ENCODE peak calls at places on chromosomes 11 and 22, in five cellular contexts. J, I, R, A and S are unnamed samples.

GRCh38 chr11:17593466-17594245 is 46.6 kb downstream of the OTOG start:
- DNase-seq in J (no peak), I (no peak), R (no peak), A (no peak), S (no peak)

GRCh38 chr11:66912361-66912760 is 45.8 kb downstream of the PC start:
- DNase-seq in J (peak), I (no peak), R (no peak), A (no peak), S (no peak)

GRCh38 chr22:27512283-27512761 is 289.2 kb downstream of the MN1 start:
- DNase-seq in J (no peak), I (no peak), R (no peak), A (peak), S (peak)

GRCh38 chr11:68092411-68092810 is 28.8 kb downstream of the CHKA start:
- DNase-seq in J (no peak), I (no peak), R (no peak), A (no peak), S (no peak)

GRCh38 chr11:27161071-27161470 is 120.5 kb downstream of the BBOX1 start:
- DNase-seq in J (no peak), I (no peak), R (no peak), A (peak), S (peak)

GRCh38 chr11:71236836-71237475 is 15.4 kb downstream of the SHANK2 start:
- DNase-seq in J (no peak), I (no peak), R (no peak), A (no peak), S (no peak)

GRCh38 chr22:50471197-50471847 is 3.5 kb downstream of the SBF1 start:
- DNase-seq in J (no peak), I (no peak), R (no peak), A (no peak), S (no peak)

GRCh38 chr11:20712912-20713311 is 43.5 kb downstream of the NELL1 start:
- DNase-seq in J (peak), I (no peak), R (no peak), A (no peak), S (no peak)

GRCh38 chr11:74085542-74085892 is 76.6 kb upstream of the UCP3 start:
- DNase-seq in J (no peak), I (no peak), R (no peak), A (peak), S (peak)

GRCh38 chr11:108902027-108902469 is 237.2 kb downstream of the DDX10 start:
- DNase-seq in J (no peak), I (no peak), R (no peak), A (no peak), S (no peak)

GRCh38 chr11:73239571-73240189 is 21.6 kb downstream of the P2RY2 start:
- DNase-seq in J (peak), I (no peak), R (no peak), A (no peak), S (no peak)

GRCh38 chr22:32348031-32348611 is 9.5 kb upstream of the RFPL3 start:
- DNase-seq in J (no peak), I (no peak), R (no peak), A (no peak), S (no peak)

GRCh38 chr11:70016666-70017347 is 61.3 kb upstream of the ANO1 start:
- DNase-seq in J (no peak), I (no peak), R (peak), A (peak), S (peak)

GRCh38 chr11:73200256-73200655 is 17.8 kb upstream of the P2RY2 start:
- DNase-seq in J (peak), I (peak), R (peak), A (no peak), S (no peak)

GRCh38 chr11:9780929-9781328 is 117.1 kb downstream of the SWAP70 start:
- DNase-seq in J (no peak), I (no peak), R (no peak), A (no peak), S (no peak)

GRCh38 chr22:49922926-49923325 is 4.5 kb downstream of the CRELD2 start:
- DNase-seq in J (no peak), I (no peak), R (no peak), A (no peak), S (no peak)

GRCh38 chr11:46392421-46393230 is 1.1 kb upstream of the CHRM4 start:
- DNase-seq in J (peak), I (peak), R (peak), A (peak), S (peak)

GRCh38 chr22:36155702-36156101 is 4.9 kb downstream of the APOL3 start:
- DNase-seq in J (no peak), I (no peak), R (no peak), A (no peak), S (no peak)

GRCh38 chr22:44172370-44173108 is 8.2 kb upstream of the PARVG start:
- DNase-seq in J (peak), I (peak), R (no peak), A (no peak), S (no peak)

GRCh38 chr11:98572941-98573340 is 447.8 kb upstream of the CNTN5 start:
- DNase-seq in J (no peak), I (no peak), R (no peak), A (no peak), S (no peak)

GRCh38 chr22:30602049-30602448 is 4.9 kb upstream of the TCN2 start:
- DNase-seq in J (peak), I (peak), R (no peak), A (peak), S (peak)

GRCh38 chr11:1548221-1549070 is 23.6 kb downstream of the DUSP8 start:
- DNase-seq in J (peak), I (peak), R (peak), A (peak), S (peak)

GRCh38 chr11:1546077-1546535 is 26.0 kb downstream of the DUSP8 start:
- DNase-seq in J (peak), I (no peak), R (no peak), A (no peak), S (no peak)

GRCh38 chr11:1547467-1548098 is 24.5 kb downstream of the DUSP8 start:
- DNase-seq in J (no peak), I (no peak), R (no peak), A (no peak), S (no peak)

GRCh38 chr11:1545432-1545831 is 26.6 kb downstream of the DUSP8 start:
- DNase-seq in J (no peak), I (no peak), R (no peak), A (no peak), S (no peak)

GRCh38 chr11:1546536-1547466 is 25.3 kb downstream of the DUSP8 start:
- DNase-seq in J (peak), I (peak), R (no peak), A (peak), S (no peak)
- TF ChIP-seq EZH2 in J (no peak), I (peak), R (no peak), A (no peak), S (peak)

DNA sequence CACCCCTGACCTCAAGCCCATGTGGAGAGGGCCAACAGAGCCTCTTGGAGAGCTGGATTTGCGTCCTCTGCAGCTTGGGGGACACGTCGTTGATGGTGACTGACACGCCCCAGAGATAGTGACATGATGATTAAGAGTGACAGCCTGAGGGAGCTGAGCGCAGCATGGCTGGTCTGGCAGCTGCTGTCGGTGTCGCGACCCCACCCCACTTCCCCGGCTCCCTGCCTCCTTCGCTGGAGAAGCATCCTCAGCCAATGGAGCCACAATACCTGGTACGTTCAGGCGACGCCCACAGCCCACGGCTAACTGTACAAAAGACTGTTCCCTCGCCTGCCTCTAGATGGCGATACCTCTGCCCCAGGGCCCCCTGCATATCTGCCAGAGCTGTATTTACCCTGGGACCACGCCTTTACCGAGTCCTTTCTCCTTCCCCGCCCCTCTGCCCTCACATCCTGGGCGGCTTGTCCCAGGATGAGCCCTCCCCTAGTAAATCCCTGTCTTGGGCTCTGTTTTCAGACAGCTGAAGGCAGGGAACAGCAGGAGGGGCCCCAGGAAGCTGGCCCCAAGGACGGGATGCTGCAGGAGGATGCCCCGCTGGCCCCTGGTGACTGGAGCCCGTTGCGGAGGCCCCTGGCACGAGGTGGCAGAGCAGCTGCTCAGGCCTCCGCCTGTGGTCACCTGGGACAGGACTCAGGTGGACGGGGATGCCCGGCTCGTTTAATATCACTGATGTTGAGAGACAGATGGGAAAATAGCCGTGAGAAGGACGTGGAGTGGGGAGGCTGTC is 90.6 kb downstream of the RPS6KA4 start:
- DNase-seq in J (peak), I (peak), R (peak), A (peak), S (no peak)
- TF ChIP-seq EZH2 in J (no peak), I (no peak), R (no peak), A (peak), S (no peak)

GRCh38 chr22:42720263-42721044 is at the start of gene A4GALT:
- DNase-seq in J (peak), I (peak), R (no peak), A (no peak), S (no peak)

GRCh38 chr22:42719133-42719532 is 1.5 kb downstream of the A4GALT start:
- DNase-seq in J (peak), I (no peak), R (no peak), A (no peak), S (no peak)

GRCh38 chr22:42719656-42720262 is 911 bp downstream of the A4GALT start:
- DNase-seq in J (peak), I (peak), R (no peak), A (no peak), S (no peak)

GRCh38 chr22:42724062-42724461 is 3.4 kb upstream of the A4GALT start:
- DNase-seq in J (no peak), I (no peak), R (no peak), A (no peak), S (no peak)

GRCh38 chr22:42721045-42721434 is 370 bp upstream of the A4GALT start:
- DNase-seq in J (peak), I (peak), R (no peak), A (no peak), S (no peak)
- TF ChIP-seq EZH2 in J (no peak), I (peak), R (peak), A (no peak), S (peak)

DNA sequence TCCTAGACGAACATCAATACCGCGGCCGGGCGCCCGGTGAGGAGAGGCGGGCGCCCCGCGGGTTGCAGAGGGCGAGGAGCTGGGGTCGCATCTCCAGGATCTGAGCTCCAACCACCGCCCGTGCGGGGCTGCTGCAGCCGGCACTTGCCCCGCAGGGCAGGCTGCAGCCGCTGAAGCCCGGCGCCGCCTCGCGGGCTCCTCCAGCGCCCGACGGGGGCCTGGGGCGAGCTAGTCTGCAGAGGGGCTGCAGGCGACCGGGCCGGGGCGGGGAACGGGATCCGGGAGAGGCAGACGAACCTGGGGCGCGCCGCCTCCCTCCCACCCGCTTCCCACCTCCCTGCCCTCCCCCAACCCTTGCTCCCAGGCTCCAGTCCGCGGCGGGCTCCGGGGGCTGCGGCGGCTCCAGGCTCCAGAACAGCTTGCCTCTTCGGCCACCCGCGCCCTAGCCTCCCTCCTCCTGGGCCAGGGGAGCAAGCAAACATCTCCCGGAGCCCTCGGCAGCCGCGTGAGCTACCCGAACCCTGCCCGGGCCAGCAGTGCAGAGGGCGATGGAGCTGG is 858 bp downstream of the TENM4 start:
- DNase-seq in J (peak), I (peak), R (no peak), A (no peak), S (peak)
- TF ChIP-seq EZH2 in J (peak), I (no peak), R (no peak), A (no peak), S (no peak)

GRCh38 chr22:39685336-39686177 is 115.0 kb downstream of the CACNA1I start:
- DNase-seq in J (peak), I (no peak), R (no peak), A (no peak), S (no peak)
- TF ChIP-seq EZH2 in J (no peak), I (no peak), R (no peak), A (no peak), S (peak)

DNA sequence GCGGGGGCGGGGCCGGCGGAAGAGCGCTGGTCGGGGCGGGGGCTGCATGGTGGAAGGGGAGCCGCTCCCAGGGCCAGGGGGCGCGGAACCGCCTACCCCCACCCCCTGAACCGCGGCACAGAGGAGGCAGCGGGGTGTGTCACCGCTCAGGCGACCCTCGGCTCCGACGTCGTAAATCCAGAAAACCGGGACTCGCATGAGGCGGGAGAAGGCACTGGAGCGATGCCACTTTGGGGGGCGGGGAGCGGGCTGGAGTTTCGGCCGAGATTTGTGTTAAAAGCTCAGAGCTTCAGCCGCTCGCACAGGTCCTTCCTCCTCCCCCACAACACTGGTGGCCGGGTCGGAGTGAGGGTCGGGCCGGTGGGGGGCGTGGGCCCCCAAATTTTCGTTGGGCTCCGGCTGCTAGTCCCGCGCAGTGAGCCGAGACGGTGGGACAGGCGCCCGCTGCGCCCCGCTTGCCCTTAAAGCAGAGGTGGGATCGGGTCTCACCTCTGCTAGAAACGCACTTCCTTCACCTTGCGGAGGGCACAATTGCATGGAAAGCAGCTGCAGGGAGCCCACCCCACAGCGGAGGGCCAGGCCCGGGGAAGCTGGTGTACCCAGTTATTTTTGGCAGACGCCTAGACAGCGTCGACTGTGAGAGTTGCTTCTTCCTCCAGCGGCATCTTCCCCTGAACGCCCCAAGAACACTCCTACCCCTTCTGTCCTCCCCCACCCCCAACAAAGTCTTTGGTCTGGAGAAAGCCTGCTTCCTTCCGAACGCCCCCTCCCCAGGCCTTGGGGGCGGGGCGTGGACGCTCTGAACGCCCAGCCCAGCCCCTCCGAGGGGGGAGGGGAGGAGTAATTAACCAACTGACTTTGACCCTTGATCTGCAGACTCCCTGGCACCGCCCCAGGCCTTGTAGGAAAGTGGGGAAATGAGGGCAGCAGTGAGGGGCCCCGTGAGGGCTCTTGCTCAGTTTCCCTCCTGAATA is 1.1 kb downstream of the OVOL1 start:
- DNase-seq in J (peak), I (peak), R (peak), A (no peak), S (no peak)
- TF ChIP-seq EZH2 in J (peak), I (peak), R (no peak), A (peak), S (peak)

DNA sequence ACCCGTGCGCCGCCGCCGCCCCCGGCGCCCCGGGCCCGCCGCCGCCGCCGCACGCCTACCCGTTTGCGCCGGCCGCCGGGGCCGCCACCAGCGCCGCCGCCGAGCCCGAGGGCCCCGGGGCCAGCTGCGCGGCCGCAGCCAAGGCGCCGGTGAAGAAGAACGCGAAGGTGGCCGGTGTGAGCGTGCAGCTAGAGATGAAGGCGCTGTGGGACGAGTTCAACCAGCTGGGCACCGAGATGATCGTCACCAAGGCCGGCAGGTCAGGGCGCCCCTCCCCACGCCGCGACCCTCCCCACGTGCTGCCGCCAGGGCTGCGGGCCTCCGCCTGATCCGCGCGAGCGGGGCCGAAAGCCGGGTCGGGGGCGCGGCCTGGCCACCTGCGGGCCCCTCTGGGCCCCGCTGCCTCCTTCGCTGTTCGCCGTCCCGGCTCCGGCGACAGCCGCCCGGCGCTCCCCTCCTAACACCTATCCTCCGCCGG is 483 bp downstream of the TBX1 start:
- DNase-seq in J (peak), I (peak), R (no peak), A (no peak), S (no peak)
- TF ChIP-seq EZH2 in J (peak), I (no peak), R (no peak), A (peak), S (peak)